ENCODE peak calls at places on chromosome 9, in seven cellular contexts. Q is stimulated activated CD8-positive, alpha-beta memory T cell treated with anti-CD3 and anti-CD28 coated beads, Interleukin-4, amount 100 ng/mL, for 24 hours; L is NCI-H460; I is A549; J is thyroid gland; M is IMR-90; X is T-helper 2 cell. G is an unnamed sample.

GRCh38 chr9:7165350-7165937 is 407.7 kb downstream of the KDM4C start:
- DNase-seq in Q (no peak), L (no peak), I (no peak), J (no peak), M (no peak), X (no peak), G (no peak)

GRCh38 chr9:130597228-130597627 is 17.9 kb downstream of the FUBP3 start:
- DNase-seq in Q (no peak), L (no peak), I (no peak), J (no peak), M (no peak), X (no peak), G (no peak)

GRCh38 chr9:31034311-31034710 is 1350.1 kb upstream of the ACO1 start:
- DNase-seq in Q (no peak), L (no peak), I (no peak), J (no peak), M (no peak), X (no peak), G (no peak)

GRCh38 chr9:117034862-117035261 is 347.8 kb downstream of the TRIM32 start:
- DNase-seq in Q (no peak), L (peak; percentile 27), I (peak; percentile 1), J (no peak), M (peak; percentile 2), X (no peak), G (no peak)

GRCh38 chr9:69179037-69179436 is 5.0 kb downstream of the TJP2 start:
- DNase-seq in Q (no peak), L (no peak), I (no peak), J (no peak), M (no peak), X (no peak), G (no peak)

GRCh38 chr9:106799146-106799545 is 63.8 kb upstream of the ZNF462 start:
- DNase-seq in Q (no peak), L (peak; percentile 14), I (peak; percentile 3), J (no peak), M (peak; percentile 79), X (no peak), G (no peak)

GRCh38 chr9:131635285-131635684 is 90.0 kb downstream of the PRRT1B start:
- DNase-seq in Q (peak; percentile 58), L (peak; percentile 87), I (peak; percentile 89), J (peak; percentile 95), M (peak; percentile 99), X (peak; percentile 48), G (peak; percentile 79)

GRCh38 chr9:127903557-127904475 is 4.4 kb upstream of the ST6GALNAC6 start:
- DNase-seq in Q (peak; percentile 77), L (no peak), I (no peak), J (peak; percentile 89), M (no peak), X (peak; percentile 33), G (peak; percentile 62)

GRCh38 chr9:38671748-38672147 is 48.2 kb downstream of the FAM240B start:
- DNase-seq in Q (no peak), L (no peak), I (no peak), J (no peak), M (no peak), X (no peak), G (no peak)

GRCh38 chr9:19595003-19595402 is 186.2 kb downstream of the ACER2 start:
- DNase-seq in Q (no peak), L (no peak), I (no peak), J (no peak), M (no peak), X (no peak), G (no peak)

GRCh38 chr9:84669008-84669292 is 579 bp upstream of the NTRK2 start:
- DNase-seq in Q (no peak), L (no peak), I (no peak), J (no peak), M (no peak), X (no peak), G (no peak)